ENCODE peak calls at places on chromosomes 3 and 15, in eight cellular contexts. L, M, I, K, S, X, G and J are unnamed samples.
A peak's percentile ranks its signal among the peaks of the same experiment; 100 is the strongest.

GRCh38 chr3:139388961-139389551 is 391 bp downstream of the COPB2 start:
- DNase-seq in L (no peak), M (no peak), I (no peak), K (peak; percentile 7), S (no peak), X (no peak), G (peak; percentile 41), J (no peak)

GRCh38 chr15:80495406-80495942 is 91.3 kb downstream of the ARNT2 start:
- DNase-seq in L (no peak), M (no peak), I (no peak), K (no peak), S (peak; percentile 19), X (no peak), G (peak; percentile 63), J (no peak)

GRCh38 chr3:108099679-108100428 is 9.0 kb upstream of the CD47 start:
- DNase-seq in L (no peak), M (no peak), I (no peak), K (no peak), S (no peak), X (peak; percentile 64), G (no peak), J (no peak)

GRCh38 chr3:38837358-38837757 is 21.3 kb upstream of the SCN10A start:
- DNase-seq in L (no peak), M (no peak), I (no peak), K (no peak), S (no peak), X (no peak), G (no peak), J (peak; percentile 61)

GRCh38 chr3:63864008-63864871 is 573 bp downstream of the ATXN7 start:
- DNase-seq in L (peak; percentile 52), M (peak; percentile 70), I (peak; percentile 6), K (peak; percentile 45), S (no peak), X (peak; percentile 74), G (peak; percentile 55), J (no peak)

GRCh38 chr3:11367116-11367781 is 95.1 kb downstream of the ATG7 start:
- DNase-seq in L (no peak), M (peak; percentile 71), I (peak; percentile 54), K (no peak), S (no peak), X (no peak), G (peak; percentile 66), J (peak; percentile 65)

GRCh38 chr3:159919873-159920272 is 68.8 kb upstream of the IL12A start:
- DNase-seq in L (no peak), M (no peak), I (peak; percentile 49), K (peak; percentile 82), S (no peak), X (peak; percentile 69), G (peak; percentile 79), J (no peak)

GRCh38 chr3:4065080-4065479 is 238.1 kb upstream of the SETMAR start:
- DNase-seq in L (no peak), M (no peak), I (no peak), K (no peak), S (no peak), X (peak; percentile 63), G (no peak), J (no peak)

GRCh38 chr3:58683001-58683845 is 16.6 kb upstream of the FAM3D start:
- DNase-seq in L (no peak), M (no peak), I (peak; percentile 5), K (peak; percentile 20), S (no peak), X (peak; percentile 20), G (peak; percentile 44), J (peak; percentile 26)

GRCh38 chr3:10697918-10698317 is 118.1 kb upstream of the SLC6A11 start:
- DNase-seq in L (no peak), M (no peak), I (peak; percentile 26), K (no peak), S (no peak), X (no peak), G (no peak), J (peak; percentile 83)

GRCh38 chr3:196654006-196654405 is 14.5 kb downstream of the NRROS start:
- DNase-seq in L (no peak), M (no peak), I (peak; percentile 44), K (no peak), S (no peak), X (no peak), G (no peak), J (no peak)

GRCh38 chr3:196794467-196794866 is 54.8 kb downstream of the PAK2 start:
- DNase-seq in L (no peak), M (no peak), I (no peak), K (no peak), S (no peak), X (no peak), G (no peak), J (no peak)

GRCh38 chr3:94862703-94863102 is 799.8 kb downstream of the NSUN3 start:
- DNase-seq in L (no peak), M (no peak), I (peak; percentile 54), K (peak; percentile 64), S (peak; percentile 56), X (no peak), G (peak; percentile 16), J (peak; percentile 71)

GRCh38 chr3:86993704-86994103 is 2.8 kb upstream of the VGLL3 start:
- DNase-seq in L (no peak), M (no peak), I (peak; percentile 55), K (no peak), S (no peak), X (no peak), G (peak; percentile 85), J (peak; percentile 27)

GRCh38 chr3:151630938-151631417 is 102.7 kb upstream of the AADACL2 start:
- DNase-seq in L (no peak), M (no peak), I (peak; percentile 43), K (no peak), S (no peak), X (no peak), G (peak; percentile 45), J (no peak)

GRCh38 chr3:43499256-43499655 is 122.6 kb downstream of the ANO10 start:
- DNase-seq in L (no peak), M (no peak), I (no peak), K (no peak), S (no peak), X (no peak), G (no peak), J (no peak)

GRCh38 chr3:125398952-125399351 is 23.8 kb upstream of the ZNF148 start:
- DNase-seq in L (no peak), M (no peak), I (peak; percentile 51), K (no peak), S (no peak), X (no peak), G (no peak), J (peak; percentile 33)

GRCh38 chr15:85891470-85891869 is 96.7 kb upstream of the KLHL25 start:
- DNase-seq in L (no peak), M (no peak), I (no peak), K (peak; percentile 15), S (no peak), X (no peak), G (no peak), J (no peak)

GRCh38 chr3:138941259-138941885 is 5.6 kb downstream of the FOXL2 start:
- DNase-seq in L (no peak), M (no peak), I (peak; percentile 65), K (peak; percentile 36), S (no peak), X (no peak), G (peak; percentile 69), J (peak; percentile 83)

GRCh38 chr3:116388867-116389385 is 56.4 kb downstream of the LSAMP start:
- DNase-seq in L (no peak), M (no peak), I (no peak), K (no peak), S (no peak), X (no peak), G (no peak), J (no peak)
- H3K4me3 ChIP-seq in L (no peak overlapping the region), M (no peak overlapping the region), I (no peak overlapping the region), K (no peak overlapping the region), S (no peak overlapping the region), X (no peak overlapping the region), G (no peak overlapping the region), J (no peak overlapping the region)

GRCh38 chr3:33957176-33957575 is 158.7 kb downstream of the PDCD6IP start:
- DNase-seq in L (no peak), M (no peak), I (no peak), K (no peak), S (no peak), X (no peak), G (no peak), J (no peak)

GRCh38 chr3:33954956-33955355 is 156.5 kb downstream of the PDCD6IP start:
- DNase-seq in L (no peak), M (no peak), I (no peak), K (no peak), S (no peak), X (no peak), G (no peak), J (peak; percentile 66)

GRCh38 chr3:33956211-33956610 is 157.8 kb downstream of the PDCD6IP start:
- DNase-seq in L (no peak), M (no peak), I (no peak), K (no peak), S (no peak), X (no peak), G (no peak), J (no peak)
- H3K4me3 ChIP-seq in L (no peak overlapping the region), M (no peak overlapping the region), I (no peak overlapping the region), K (no peak overlapping the region), S (no peak overlapping the region), X (no peak overlapping the region), G (no peak overlapping the region), J (no peak overlapping the region)

GRCh38 chr3:194138098-194138474 is 2.1 kb downstream of the HES1 start:
- DNase-seq in L (no peak), M (no peak), I (peak; percentile 46), K (no peak), S (no peak), X (no peak), G (no peak), J (no peak)

GRCh38 chr3:194137314-194138097 is 1.6 kb downstream of the HES1 start:
- DNase-seq in L (no peak), M (peak; percentile 89), I (peak; percentile 51), K (peak; percentile 95), S (peak; percentile 87), X (peak; percentile 84), G (peak; percentile 79), J (peak; percentile 60)

GRCh38 chr3:194139085-194139976 is 3.4 kb downstream of the HES1 start:
- DNase-seq in L (peak; percentile 79), M (peak; percentile 54), I (peak; percentile 94), K (peak; percentile 60), S (no peak), X (no peak), G (peak; percentile 88), J (peak; percentile 87)

GRCh38 chr3:194139977-194140351 is 4.0 kb downstream of the HES1 start:
- DNase-seq in L (no peak), M (no peak), I (no peak), K (no peak), S (no peak), X (no peak), G (peak; percentile 22), J (peak; percentile 40)

DNA sequence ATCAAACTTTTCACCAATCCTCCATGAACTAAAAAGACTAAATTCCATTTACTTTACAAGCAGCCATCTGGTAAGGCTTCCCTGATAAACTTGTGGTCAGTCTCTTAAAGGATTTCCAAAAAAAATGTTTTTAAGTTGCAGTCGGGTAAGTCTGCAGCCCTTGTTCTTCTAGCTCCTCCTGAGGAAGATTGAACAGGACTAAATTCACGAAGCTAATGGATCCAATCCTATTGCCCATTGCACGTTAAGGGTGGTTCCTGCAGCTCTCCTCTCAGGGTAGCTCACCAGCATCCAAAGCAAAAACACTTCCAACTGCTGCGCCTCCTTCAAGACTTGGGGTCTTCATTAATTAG is 2.8 kb downstream of the HES1 start:
- DNase-seq in L (no peak), M (no peak), I (no peak), K (no peak), S (no peak), X (no peak), G (peak; percentile 58), J (no peak)
- H3K4me3 ChIP-seq in L (peak overlapping the region; percentile 77), M (peak overlapping the region; percentile 92), I (peak overlapping the region; percentile 97), K (no peak overlapping the region), S (peak overlapping the region; percentile 91), X (no peak overlapping the region), G (peak overlapping the region; percentile 79), J (no peak overlapping the region)

GRCh38 chr3:128074851-128075515 is 22.7 kb downstream of the SEC61A1 start:
- DNase-seq in L (no peak), M (no peak), I (peak; percentile 48), K (no peak), S (peak; percentile 53), X (no peak), G (peak; percentile 56), J (no peak)
- H3K4me3 ChIP-seq in L (peak overlapping the region; percentile 12), M (peak overlapping the region; percentile 70), I (peak overlapping the region; percentile 26), K (peak overlapping the region; percentile 44), S (peak overlapping the region; percentile 81), X (peak overlapping the region; percentile 2), G (peak overlapping the region; percentile 43), J (peak overlapping the region; percentile 43)